ENCODE peak calls at places on chromosomes 6 and 20, in seven cellular contexts. One of them, this sample, is unnamed.

GRCh38 chr6:56816393-56816792 is 138.5 kb upstream of the BEND6 start:
- DNase-seq in GM23248: no peak
- DNase-seq in pancreas: no peak
- DNase-seq in tibial artery: no peak
- DNase-seq in right cardiac atrium: no peak
- DNase-seq in psoas muscle: no peak
- DNase-seq in prostate gland: no peak
- DNase-seq in this sample: no peak

GRCh38 chr20:36149469-36149868 is 5.1 kb upstream of the EPB41L1 start:
- DNase-seq in GM23248: no peak
- DNase-seq in pancreas: no peak
- DNase-seq in tibial artery: peak
- DNase-seq in right cardiac atrium: peak
- DNase-seq in psoas muscle: peak
- DNase-seq in prostate gland: no peak
- DNase-seq in this sample: peak

GRCh38 chr6:167044696-167045095 is 45.5 kb downstream of the CEP43 start:
- DNase-seq in GM23248: peak
- DNase-seq in pancreas: no peak
- DNase-seq in tibial artery: no peak
- DNase-seq in right cardiac atrium: no peak
- DNase-seq in psoas muscle: no peak
- DNase-seq in prostate gland: no peak
- DNase-seq in this sample: no peak

GRCh38 chr6:3500262-3501001 is 43.6 kb upstream of the SLC22A23 start:
- DNase-seq in GM23248: peak
- DNase-seq in pancreas: no peak
- DNase-seq in tibial artery: no peak
- DNase-seq in right cardiac atrium: no peak
- DNase-seq in psoas muscle: no peak
- DNase-seq in prostate gland: peak
- DNase-seq in this sample: no peak

GRCh38 chr6:31727034-31727716 is 1.9 kb downstream of the DDAH2 start:
- DNase-seq in GM23248: no peak
- DNase-seq in pancreas: no peak
- DNase-seq in tibial artery: peak
- DNase-seq in right cardiac atrium: peak
- DNase-seq in psoas muscle: no peak
- DNase-seq in prostate gland: no peak
- DNase-seq in this sample: peak

GRCh38 chr6:169117663-169118062 is 136.0 kb downstream of the THBS2 start:
- DNase-seq in GM23248: no peak
- DNase-seq in pancreas: no peak
- DNase-seq in tibial artery: no peak
- DNase-seq in right cardiac atrium: no peak
- DNase-seq in psoas muscle: no peak
- DNase-seq in prostate gland: no peak
- DNase-seq in this sample: no peak

GRCh38 chr20:38434310-38434741 is 802 bp downstream of the SNHG17 start:
- DNase-seq in GM23248: peak
- DNase-seq in pancreas: no peak
- DNase-seq in tibial artery: no peak
- DNase-seq in right cardiac atrium: no peak
- DNase-seq in psoas muscle: no peak
- DNase-seq in prostate gland: no peak
- DNase-seq in this sample: no peak

GRCh38 chr6:38640216-38640909 is 634 bp upstream of the BTBD9 start:
- DNase-seq in GM23248: peak
- DNase-seq in pancreas: no peak
- DNase-seq in tibial artery: no peak
- DNase-seq in right cardiac atrium: peak
- DNase-seq in psoas muscle: no peak
- DNase-seq in prostate gland: no peak
- DNase-seq in this sample: no peak

GRCh38 chr6:163866192-163866591 is 451.7 kb downstream of the QKI start:
- DNase-seq in GM23248: no peak
- DNase-seq in pancreas: no peak
- DNase-seq in tibial artery: no peak
- DNase-seq in right cardiac atrium: no peak
- DNase-seq in psoas muscle: no peak
- DNase-seq in prostate gland: no peak
- DNase-seq in this sample: no peak

GRCh38 chr6:41759905-41760579 is 12.8 kb upstream of the PGC start:
- DNase-seq in GM23248: no peak
- DNase-seq in pancreas: no peak
- DNase-seq in tibial artery: no peak
- DNase-seq in right cardiac atrium: no peak
- DNase-seq in psoas muscle: no peak
- DNase-seq in prostate gland: no peak
- DNase-seq in this sample: no peak

GRCh38 chr20:24827603-24828295 is 121.3 kb upstream of the CST7 start:
- DNase-seq in GM23248: no peak
- DNase-seq in pancreas: no peak
- DNase-seq in tibial artery: no peak
- DNase-seq in right cardiac atrium: no peak
- DNase-seq in psoas muscle: no peak
- DNase-seq in prostate gland: no peak
- DNase-seq in this sample: no peak

GRCh38 chr20:11331096-11331495 is 586.6 kb upstream of the BTBD3 start:
- DNase-seq in GM23248: peak
- DNase-seq in pancreas: no peak
- DNase-seq in tibial artery: no peak
- DNase-seq in right cardiac atrium: no peak
- DNase-seq in psoas muscle: no peak
- DNase-seq in prostate gland: no peak
- DNase-seq in this sample: no peak

GRCh38 chr6:72976389-72976900 is 248.9 kb downstream of the KHDC1L start:
- DNase-seq in GM23248: peak
- DNase-seq in pancreas: no peak
- DNase-seq in tibial artery: no peak
- DNase-seq in right cardiac atrium: no peak
- DNase-seq in psoas muscle: no peak
- DNase-seq in prostate gland: no peak
- DNase-seq in this sample: no peak

GRCh38 chr6:116351101-116351500 is 19.6 kb upstream of the DSE start:
- DNase-seq in GM23248: no peak
- DNase-seq in pancreas: no peak
- DNase-seq in tibial artery: no peak
- DNase-seq in right cardiac atrium: no peak
- DNase-seq in psoas muscle: no peak
- DNase-seq in prostate gland: no peak
- DNase-seq in this sample: no peak

GRCh38 chr6:116349216-116349615 is 21.5 kb upstream of the DSE start:
- DNase-seq in GM23248: no peak
- DNase-seq in pancreas: no peak
- DNase-seq in tibial artery: no peak
- DNase-seq in right cardiac atrium: no peak
- DNase-seq in psoas muscle: no peak
- DNase-seq in prostate gland: no peak
- DNase-seq in this sample: no peak

GRCh38 chr6:116355796-116356195 is 15.0 kb upstream of the DSE start:
- DNase-seq in GM23248: peak
- DNase-seq in pancreas: no peak
- DNase-seq in tibial artery: no peak
- DNase-seq in right cardiac atrium: no peak
- DNase-seq in psoas muscle: no peak
- DNase-seq in prostate gland: no peak
- DNase-seq in this sample: no peak

DNA sequence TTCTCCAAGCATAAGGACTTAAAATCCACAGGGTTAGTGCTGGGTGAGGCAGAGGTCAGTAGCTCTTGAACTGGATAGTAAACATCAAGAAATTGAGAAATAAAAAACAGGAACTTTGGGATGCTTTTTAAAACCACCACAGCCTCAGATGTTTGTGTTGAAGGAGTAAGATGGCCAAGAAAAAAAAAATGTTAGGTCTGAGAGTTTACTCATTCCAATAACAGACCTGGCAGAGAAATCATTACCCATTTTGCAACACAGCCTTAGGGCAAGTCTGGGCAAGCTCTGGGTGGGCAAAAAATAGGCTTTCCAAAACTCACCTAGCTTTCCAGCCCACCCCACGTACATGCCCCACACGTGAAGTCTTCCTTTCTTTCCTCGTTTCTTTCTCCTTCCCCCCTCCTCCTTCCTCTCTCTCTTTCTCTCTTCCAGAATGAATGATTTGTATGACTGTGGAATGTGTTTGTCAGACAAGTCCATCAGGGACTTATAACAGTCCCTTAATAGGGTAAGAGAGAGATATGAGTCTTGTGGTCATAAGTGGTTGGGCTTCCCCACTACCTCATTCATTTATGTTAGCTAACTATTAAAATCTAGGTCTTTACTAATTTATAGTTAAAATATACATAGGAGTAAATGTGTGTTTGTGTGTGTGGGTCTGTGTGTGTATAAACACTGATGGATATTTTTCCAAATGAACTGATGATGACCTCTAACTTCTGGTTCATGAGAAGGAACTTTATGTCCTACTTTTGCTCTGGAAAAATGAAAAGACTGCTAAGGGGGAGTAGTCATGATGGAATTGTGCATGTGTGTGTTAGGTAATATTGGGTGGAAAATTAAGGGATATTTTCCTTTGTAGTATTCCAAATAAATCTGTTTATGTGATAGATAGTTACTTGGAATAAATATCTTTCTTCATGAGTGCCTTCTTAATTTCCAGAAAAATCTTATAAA is 18.0 kb upstream of the DSE start:
- DNase-seq in GM23248: peak
- DNase-seq in pancreas: no peak
- DNase-seq in tibial artery: peak
- DNase-seq in right cardiac atrium: no peak
- DNase-seq in psoas muscle: no peak
- DNase-seq in prostate gland: no peak
- DNase-seq in this sample: no peak
- H3K27ac ChIP-seq in GM23248: peak
- H3K27ac ChIP-seq in pancreas: no peak
- H3K27ac ChIP-seq in tibial artery: peak
- H3K27ac ChIP-seq in right cardiac atrium: peak
- H3K27ac ChIP-seq in psoas muscle: no peak
- H3K27ac ChIP-seq in prostate gland: no peak
- H3K27ac ChIP-seq in this sample: no peak

DNA sequence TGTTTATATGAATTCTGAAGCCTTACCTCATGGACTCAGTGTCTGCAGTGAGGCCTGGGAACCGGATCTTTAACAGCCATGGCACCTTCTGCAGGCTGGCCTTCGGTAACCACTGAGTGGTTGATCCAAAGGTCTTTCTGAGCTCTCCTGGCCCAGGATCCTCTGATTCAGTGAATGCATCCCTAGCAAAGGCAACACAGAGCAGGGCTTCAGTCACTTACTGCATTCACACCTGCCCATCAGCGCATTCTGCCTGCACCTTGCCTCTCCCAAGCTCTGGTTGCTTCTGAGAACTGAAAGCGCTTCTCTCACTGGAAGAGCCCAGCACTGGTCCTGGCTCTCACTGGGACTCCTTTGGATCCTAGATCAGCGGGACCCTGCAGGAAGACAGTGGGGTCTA is 8.4 kb upstream of the CST9 start:
- DNase-seq in GM23248: no peak
- DNase-seq in pancreas: no peak
- DNase-seq in tibial artery: no peak
- DNase-seq in right cardiac atrium: no peak
- DNase-seq in psoas muscle: no peak
- DNase-seq in prostate gland: no peak
- DNase-seq in this sample: no peak
- H3K27ac ChIP-seq in GM23248: no peak
- H3K27ac ChIP-seq in pancreas: no peak
- H3K27ac ChIP-seq in tibial artery: peak
- H3K27ac ChIP-seq in right cardiac atrium: peak
- H3K27ac ChIP-seq in psoas muscle: no peak
- H3K27ac ChIP-seq in prostate gland: no peak
- H3K27ac ChIP-seq in this sample: no peak

GRCh38 chr6:138957903-138958302 is 30.1 kb downstream of the REPS1 start:
- DNase-seq in GM23248: no peak
- DNase-seq in pancreas: no peak
- DNase-seq in tibial artery: no peak
- DNase-seq in right cardiac atrium: no peak
- DNase-seq in psoas muscle: no peak
- DNase-seq in prostate gland: no peak
- DNase-seq in this sample: no peak

GRCh38 chr6:138956244-138956924 is 31.7 kb downstream of the REPS1 start:
- DNase-seq in GM23248: no peak
- DNase-seq in pancreas: no peak
- DNase-seq in tibial artery: no peak
- DNase-seq in right cardiac atrium: no peak
- DNase-seq in psoas muscle: no peak
- DNase-seq in prostate gland: no peak
- DNase-seq in this sample: no peak

GRCh38 chr6:138953451-138953850 is 34.6 kb downstream of the REPS1 start:
- DNase-seq in GM23248: peak
- DNase-seq in pancreas: no peak
- DNase-seq in tibial artery: no peak
- DNase-seq in right cardiac atrium: no peak
- DNase-seq in psoas muscle: no peak
- DNase-seq in prostate gland: no peak
- DNase-seq in this sample: no peak

GRCh38 chr6:138957484-138957883 is 30.6 kb downstream of the REPS1 start:
- DNase-seq in GM23248: peak
- DNase-seq in pancreas: no peak
- DNase-seq in tibial artery: no peak
- DNase-seq in right cardiac atrium: no peak
- DNase-seq in psoas muscle: no peak
- DNase-seq in prostate gland: no peak
- DNase-seq in this sample: no peak

DNA sequence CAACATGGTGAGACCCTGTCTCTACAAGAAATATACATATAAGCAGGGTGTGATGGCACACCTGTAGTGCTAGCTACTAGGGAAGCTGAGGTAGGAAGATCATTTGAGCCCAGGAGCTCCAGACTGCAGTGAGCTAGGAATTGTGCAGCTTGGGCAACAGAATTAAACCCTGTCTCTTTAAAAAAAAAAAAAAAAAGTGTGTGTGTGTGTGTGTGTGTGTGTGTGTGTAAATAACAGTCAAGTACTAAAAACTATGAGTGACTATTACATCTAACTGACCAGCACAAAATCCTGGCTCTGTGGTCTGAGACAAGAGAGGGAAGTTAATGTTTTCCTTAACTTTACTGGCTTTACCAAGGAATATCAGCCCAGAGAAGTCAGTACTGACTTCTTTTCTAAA is 32.8 kb downstream of the REPS1 start:
- DNase-seq in GM23248: no peak
- DNase-seq in pancreas: no peak
- DNase-seq in tibial artery: no peak
- DNase-seq in right cardiac atrium: no peak
- DNase-seq in psoas muscle: no peak
- DNase-seq in prostate gland: no peak
- DNase-seq in this sample: no peak
- H3K27ac ChIP-seq in GM23248: no peak
- H3K27ac ChIP-seq in pancreas: no peak
- H3K27ac ChIP-seq in tibial artery: no peak
- H3K27ac ChIP-seq in right cardiac atrium: no peak
- H3K27ac ChIP-seq in psoas muscle: no peak
- H3K27ac ChIP-seq in prostate gland: no peak
- H3K27ac ChIP-seq in this sample: no peak

DNA sequence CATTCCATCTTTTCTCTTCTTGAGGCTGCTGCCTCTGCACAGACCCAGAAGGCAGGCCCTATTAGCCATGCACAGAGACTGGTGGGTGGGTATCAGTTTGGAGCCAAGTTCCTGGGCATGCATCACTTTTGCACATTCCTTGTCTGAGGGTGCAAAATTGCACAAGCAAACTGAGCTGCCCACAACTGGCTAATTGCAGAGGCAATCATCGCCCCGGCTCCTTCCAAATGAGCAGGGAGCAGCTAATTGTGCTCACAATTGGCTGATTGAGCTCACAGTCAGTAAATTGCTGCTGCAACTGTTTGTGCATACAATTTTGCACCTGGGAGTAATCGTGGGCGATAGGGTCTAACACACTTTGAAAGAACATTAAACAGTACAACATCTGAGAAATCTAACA is 511.4 kb downstream of the DHX35 start:
- DNase-seq in GM23248: no peak
- DNase-seq in pancreas: no peak
- DNase-seq in tibial artery: no peak
- DNase-seq in right cardiac atrium: no peak
- DNase-seq in psoas muscle: no peak
- DNase-seq in prostate gland: no peak
- DNase-seq in this sample: no peak
- H3K27ac ChIP-seq in GM23248: no peak
- H3K27ac ChIP-seq in pancreas: no peak
- H3K27ac ChIP-seq in tibial artery: no peak
- H3K27ac ChIP-seq in right cardiac atrium: no peak
- H3K27ac ChIP-seq in psoas muscle: no peak
- H3K27ac ChIP-seq in prostate gland: no peak
- H3K27ac ChIP-seq in this sample: no peak